ENCODE peak calls at places on chromosomes 4 and X, in four cellular contexts. J is stimulated activated CD4-positive, alpha-beta T cell treated with anti-CD3 and anti-CD28 coated beads, Interleukin-4, amount 100 ng/mL, for 24 hours; R is pancreas; H is ACHN. S is an unnamed sample.

GRCh38 chrX:53714580-53715335 is 28.2 kb upstream of the HUWE1 start:
- DNase-seq in J (peak), H (no peak), R (no peak), S (no peak)

GRCh38 chr4:147479376-147479775 is 1.5 kb upstream of the EDNRA start:
- DNase-seq in H (no peak), R (no peak), J (no peak), S (no peak)

GRCh38 chr4:145484240-145484846 is 2.7 kb downstream of the SMAD1 start:
- DNase-seq in R (no peak), J (no peak), H (no peak), S (no peak)

GRCh38 chr4:115986573-115986972 is 873.2 kb upstream of the NDST4 start:
- DNase-seq in R (no peak), J (no peak), H (no peak), S (no peak)

GRCh38 chr4:127632420-127633403 is at the start of gene INTU:
- DNase-seq in J (no peak), H (peak), R (peak), S (peak)

GRCh38 chrX:19440713-19441112 is 74.6 kb downstream of the MAP3K15 start:
- DNase-seq in R (no peak), H (peak), J (no peak), S (no peak)

GRCh38 chrX:100643943-100644587 is at the start of gene SRPX2:
- DNase-seq in H (peak), J (no peak), R (peak), S (no peak)

GRCh38 chr4:14874990-14875389 is 127.3 kb upstream of the CPEB2 start:
- DNase-seq in R (no peak), J (no peak), H (no peak), S (no peak)

GRCh38 chr4:145545538-145546224 is 64.0 kb downstream of the SMAD1 start:
- DNase-seq in J (no peak), R (peak), H (peak), S (no peak)

GRCh38 chrX:101022020-101022419 is 29.9 kb downstream of the TRMT2B start:
- DNase-seq in J (no peak), R (no peak), H (no peak), S (no peak)

GRCh38 chr4:185566972-185567749 is 31.9 kb upstream of the PDLIM3 start:
- DNase-seq in J (no peak), R (peak), H (no peak), S (peak)

GRCh38 chr4:14915018-14915417 is 87.3 kb upstream of the CPEB2 start:
- DNase-seq in H (no peak), J (no peak), R (no peak), S (no peak)